ENCODE peak calls at places on chromosomes 2 and 18, in six cellular contexts. N, K, E, Z, G and W are unnamed samples.

GRCh38 chr2:227849906-227850305 is 21.5 kb upstream of the DAW1 start:
- DNase-seq in N (no peak), K (peak), E (peak), Z (no peak), G (no peak), W (peak)

GRCh38 chr2:225091336-225091735 is 49.1 kb upstream of the DOCK10 start:
- DNase-seq in N (no peak), K (peak), E (peak), Z (peak), G (no peak), W (peak)

GRCh38 chr2:24084386-24085375 is at the start of gene TP53I3:
- DNase-seq in N (peak), K (peak), E (peak), Z (peak), G (peak), W (peak)

GRCh38 chr2:18623782-18624181 is 34.4 kb upstream of the NT5C1B start:
- DNase-seq in N (no peak), K (peak), E (peak), Z (peak), G (no peak), W (peak)

GRCh38 chr2:193556766-193557470 is 1362.2 kb upstream of the TMEFF2 start:
- DNase-seq in N (no peak), K (no peak), E (no peak), Z (no peak), G (no peak), W (no peak)

GRCh38 chr2:69149631-69150215 is 136.7 kb downstream of the ANTXR1 start:
- DNase-seq in N (no peak), K (peak), E (peak), Z (peak), G (peak), W (no peak)

GRCh38 chr2:121595012-121595891 is 54.0 kb downstream of the CLASP1 start:
- DNase-seq in N (no peak), K (no peak), E (no peak), Z (no peak), G (no peak), W (no peak)

GRCh38 chr2:168814939-168815907 is 12.8 kb downstream of the NOSTRIN start:
- DNase-seq in N (no peak), K (no peak), E (no peak), Z (no peak), G (no peak), W (no peak)

GRCh38 chr18:31695989-31696388 is 11.6 kb upstream of the B4GALT6 start:
- DNase-seq in N (no peak), K (no peak), E (no peak), Z (no peak), G (no peak), W (no peak)

GRCh38 chr18:6052449-6052913 is 157.2 kb upstream of the TMEM200C start:
- DNase-seq in N (no peak), K (no peak), E (peak), Z (peak), G (no peak), W (no peak)

GRCh38 chr2:80363951-80364350 is 59.4 kb upstream of the LRRTM1 start:
- DNase-seq in N (no peak), K (no peak), E (no peak), Z (no peak), G (no peak), W (no peak)

GRCh38 chr2:122003196-122003595 is 247.7 kb downstream of the TSN start:
- DNase-seq in N (no peak), K (no peak), E (no peak), Z (no peak), G (no peak), W (no peak)

GRCh38 chr2:101546376-101547058 is 71.6 kb upstream of the RFX8 start:
- DNase-seq in N (no peak), K (peak), E (peak), Z (peak), G (no peak), W (peak)

GRCh38 chr18:77069482-77069881 is 63.1 kb downstream of the MBP start:
- DNase-seq in N (no peak), K (no peak), E (no peak), Z (no peak), G (no peak), W (no peak)
- H3K9ac ChIP-seq in N (no peak), K (peak), E (no peak), Z (no peak), G (no peak), W (no peak)

GRCh38 chr2:98552499-98553179 is 55.7 kb downstream of the COA5 start:
- DNase-seq in N (no peak), K (peak), E (peak), Z (no peak), G (no peak), W (no peak)
- H3K9ac ChIP-seq in N (no peak), K (no peak), E (no peak), Z (no peak), G (no peak), W (no peak)

GRCh38 chr18:73235921-73236320 is 368.1 kb upstream of the NETO1 start:
- DNase-seq in N (no peak), K (peak), E (peak), Z (no peak), G (no peak), W (peak)

GRCh38 chr18:73232933-73233332 is 365.1 kb upstream of the NETO1 start:
- DNase-seq in N (no peak), K (no peak), E (no peak), Z (no peak), G (no peak), W (no peak)

GRCh38 chr18:73240899-73241298 is 373.1 kb upstream of the NETO1 start:
- DNase-seq in N (no peak), K (no peak), E (no peak), Z (no peak), G (no peak), W (no peak)

DNA sequence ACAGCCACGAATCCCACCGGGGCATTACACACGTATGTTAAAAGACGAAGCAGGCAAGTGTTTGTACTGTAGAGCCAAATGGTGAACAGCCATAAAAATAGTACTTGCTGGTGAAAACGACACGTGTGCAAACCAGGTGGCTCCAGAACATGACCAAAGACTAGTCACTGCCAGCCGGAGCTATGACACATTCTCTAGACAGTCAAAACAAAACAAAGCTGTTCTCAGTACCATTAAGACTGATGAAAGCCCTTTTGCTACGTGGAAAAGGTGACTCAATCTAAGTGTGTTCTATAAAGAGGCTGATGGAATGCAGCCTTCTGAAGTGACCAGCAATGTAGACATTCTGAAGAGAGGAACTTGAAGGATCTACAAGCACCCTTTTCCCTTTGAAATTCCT is 367.7 kb upstream of the NETO1 start:
- DNase-seq in N (no peak), K (peak), E (peak), Z (peak), G (no peak), W (peak)
- H3K9ac ChIP-seq in N (no peak), K (no peak), E (no peak), Z (no peak), G (no peak), W (no peak)

DNA sequence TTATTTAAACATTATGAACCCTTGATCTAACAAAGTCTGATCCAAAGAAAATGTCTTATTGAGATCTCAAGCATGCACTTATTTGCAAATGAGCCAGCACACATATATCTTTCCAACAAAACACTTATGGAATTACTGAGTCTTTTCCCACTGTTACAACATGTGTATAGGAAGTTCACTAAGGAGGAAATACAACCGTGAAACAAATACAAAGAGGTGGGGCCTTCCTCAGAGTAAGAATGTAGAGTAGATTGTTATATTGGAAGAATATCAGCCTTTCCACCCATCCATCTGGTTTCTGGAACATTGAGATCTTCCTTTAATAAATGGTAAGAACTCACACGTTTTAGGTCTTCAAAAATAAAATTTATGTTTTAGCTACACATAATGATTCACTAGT is 51.6 kb downstream of the TTC21B start:
- DNase-seq in N (no peak), K (no peak), E (no peak), Z (no peak), G (no peak), W (no peak)
- H3K9ac ChIP-seq in N (no peak), K (no peak), E (no peak), Z (no peak), G (no peak), W (no peak)

DNA sequence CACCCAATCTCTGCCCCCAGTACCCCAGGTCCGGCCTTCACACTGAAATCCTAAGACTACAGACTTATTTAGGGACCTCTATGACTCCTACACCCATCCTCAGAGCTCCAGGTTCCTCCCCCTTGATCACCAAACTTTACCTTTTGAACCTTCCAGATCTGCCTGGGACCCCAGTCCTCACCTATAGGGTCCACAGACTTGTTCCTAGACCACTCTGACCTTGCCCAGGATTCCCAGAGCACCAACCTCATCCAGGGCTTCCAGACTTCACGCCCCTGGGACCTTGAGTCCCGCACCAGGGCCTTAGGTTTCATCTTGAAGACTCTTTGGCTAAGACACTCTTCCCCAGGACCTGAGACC is 462 bp downstream of the CHCHD5 start:
- DNase-seq in N (no peak), K (no peak), E (no peak), Z (no peak), G (no peak), W (no peak)
- H3K9ac ChIP-seq in N (peak), K (peak), E (peak), Z (peak), G (peak), W (peak)